ENCODE peak calls at places on chromosomes 6 and 20, in ten cellular contexts. F, W, V, H, A, R, G, M, L and K are unnamed samples.

GRCh38 chr20:18323705-18324104 is 35.4 kb downstream of the ZNF133 start:
- DNase-seq in H (no peak), M (no peak), A (no peak), G (no peak), W (no peak), L (no peak), F (no peak), V (no peak), R (no peak), K (no peak)

GRCh38 chr6:113103618-113104390 is 753.3 kb upstream of the MARCKS start:
- DNase-seq in V (no peak), W (no peak), H (no peak), R (no peak), M (peak; percentile 23), L (no peak), G (peak; percentile 63), A (no peak), F (peak; percentile 92), K (no peak)

GRCh38 chr20:17655286-17655651 is 26.8 kb downstream of the RRBP1 start:
- DNase-seq in R (no peak), G (no peak), F (peak; percentile 63), H (no peak), A (no peak), L (no peak), W (no peak), M (no peak), V (no peak), K (no peak)

GRCh38 chr6:143755301-143755744 is 77.6 kb downstream of the PHACTR2 start:
- DNase-seq in M (no peak), V (peak; percentile 89), F (peak; percentile 99), R (no peak), A (no peak), W (no peak), G (no peak), L (no peak), H (no peak), K (no peak)

GRCh38 chr20:54255157-54255556 is 47.3 kb downstream of the PFDN4 start:
- DNase-seq in G (no peak), F (no peak), W (no peak), R (no peak), A (no peak), M (peak; percentile 14), V (no peak), H (no peak), L (no peak), K (no peak)

GRCh38 chr20:45987108-45987780 is 15.2 kb upstream of the ZNF335 start:
- DNase-seq in H (peak; percentile 80), L (peak; percentile 65), R (peak; percentile 69), F (peak; percentile 40), G (peak; percentile 97), M (peak; percentile 88), W (peak; percentile 75), V (peak; percentile 44), A (peak; percentile 89), K (peak; percentile 78)

GRCh38 chr6:162123797-162124196 is 603.8 kb downstream of the PRKN start:
- DNase-seq in W (no peak), R (no peak), A (peak; percentile 14), G (peak; percentile 3), M (no peak), F (no peak), L (no peak), V (no peak), H (no peak), K (no peak)

GRCh38 chr6:111486475-111486874 is 3.5 kb upstream of the REV3L start:
- DNase-seq in F (no peak), H (no peak), W (no peak), G (no peak), V (no peak), L (no peak), A (no peak), R (no peak), M (no peak), K (no peak)

GRCh38 chr6:105994522-105995402 is 91.4 kb upstream of the PRDM1 start:
- DNase-seq in G (peak; percentile 38), R (peak; percentile 68), L (no peak), A (peak; percentile 88), M (peak; percentile 83), F (peak; percentile 31), W (peak; percentile 49), V (peak; percentile 53), H (peak; percentile 61), K (peak; percentile 63)

GRCh38 chr6:168208854-168209253 is 110.7 kb downstream of the DACT2 start:
- DNase-seq in W (no peak), G (no peak), F (no peak), H (no peak), V (no peak), A (no peak), L (no peak), R (no peak), M (no peak), K (no peak)

GRCh38 chr6:126628125-126628524 is 288.2 kb downstream of the CENPW start:
- DNase-seq in G (no peak), L (no peak), M (no peak), F (no peak), H (no peak), W (no peak), A (no peak), R (no peak), V (no peak), K (no peak)

GRCh38 chr6:106145741-106146227 is 59.6 kb downstream of the PRDM1 start:
- DNase-seq in H (no peak), V (no peak), G (no peak), F (peak; percentile 40), L (no peak), M (no peak), A (no peak), W (no peak), R (peak; percentile 29), K (no peak)

GRCh38 chr20:59403261-59403961 is 103.0 kb downstream of the EDN3 start:
- DNase-seq in V (peak; percentile 49), M (peak; percentile 88), W (peak; percentile 81), F (no peak), R (peak; percentile 51), L (peak; percentile 43), G (peak; percentile 96), A (peak; percentile 50), H (peak; percentile 96), K (peak; percentile 62)

GRCh38 chr6:24902782-24903181 is 33.0 kb downstream of the RIPOR2 start:
- DNase-seq in H (no peak), F (peak; percentile 59), L (no peak), M (peak; percentile 84), W (no peak), R (no peak), A (no peak), V (no peak), G (peak; percentile 46), K (no peak)

GRCh38 chr6:110581682-110582081 is 105.3 kb upstream of the SLC22A16 start:
- DNase-seq in F (no peak), L (no peak), H (no peak), R (no peak), M (no peak), A (no peak), W (no peak), V (no peak), G (no peak), K (no peak)

GRCh38 chr6:110618591-110619267 is 142.3 kb upstream of the SLC22A16 start:
- DNase-seq in H (no peak), F (peak; percentile 24), V (no peak), A (peak; percentile 25), M (no peak), W (no peak), R (peak; percentile 7), G (peak; percentile 6), L (no peak), K (no peak)

GRCh38 chr20:12925214-12925755 is 83.5 kb upstream of the SPTLC3 start:
- DNase-seq in H (peak; percentile 56), M (peak; percentile 89), F (peak; percentile 80), G (peak; percentile 48), W (no peak), L (no peak), R (peak; percentile 14), A (peak; percentile 83), V (peak; percentile 70), K (peak; percentile 44)

GRCh38 chr6:11766589-11767450 is 11.8 kb downstream of the ADTRP start:
- DNase-seq in W (no peak), M (peak; percentile 84), G (peak; percentile 85), F (peak; percentile 98), V (no peak), R (no peak), H (no peak), L (no peak), A (no peak), K (no peak)

GRCh38 chr20:22805219-22805618 is 220.8 kb upstream of the FOXA2 start:
- DNase-seq in M (peak; percentile 80), L (no peak), F (peak; percentile 99), A (no peak), H (no peak), W (no peak), V (no peak), R (no peak), G (peak; percentile 55), K (no peak)

GRCh38 chr6:163494279-163494727 is 79.8 kb downstream of the QKI start:
- DNase-seq in W (no peak), M (no peak), L (no peak), A (no peak), V (no peak), H (no peak), G (peak; percentile 5), F (no peak), R (no peak), K (no peak)

GRCh38 chr6:157249756-157250155 is 73.6 kb downstream of the TMEM242 start:
- DNase-seq in R (no peak), V (no peak), G (no peak), F (no peak), M (no peak), L (no peak), W (no peak), H (no peak), A (no peak), K (no peak)

GRCh38 chr6:3045369-3045768 is 22.9 kb upstream of the RIPK1 start:
- DNase-seq in A (no peak), H (no peak), F (no peak), G (no peak), L (no peak), W (no peak), R (no peak), V (no peak), M (no peak), K (no peak)

GRCh38 chr20:23294166-23294565 is 56.4 kb upstream of the NXT1 start:
- DNase-seq in W (no peak), G (no peak), A (no peak), F (no peak), R (no peak), M (no peak), L (no peak), V (no peak), H (no peak), K (no peak)

GRCh38 chr20:4813839-4814695 is 92.4 kb downstream of the PRND start:
- DNase-seq in L (no peak), H (no peak), W (no peak), V (peak; percentile 53), A (peak; percentile 88), G (no peak), R (peak; percentile 95), F (no peak), M (no peak), K (peak; percentile 43)

GRCh38 chr20:54502179-54502578 is 26.8 kb downstream of the DOK5 start:
- DNase-seq in G (no peak), W (no peak), V (no peak), H (no peak), M (peak; percentile 13), R (no peak), L (no peak), A (no peak), F (no peak), K (no peak)

GRCh38 chr20:3716195-3716834 is 3.9 kb upstream of the SIGLEC1 start:
- DNase-seq in V (peak; percentile 31), M (peak; percentile 75), A (peak; percentile 57), L (no peak), W (peak; percentile 7), G (peak; percentile 48), H (peak; percentile 66), R (peak; percentile 25), F (peak; percentile 49), K (no peak)

GRCh38 chr20:38278150-38278549 is 17.6 kb upstream of the KIAA1755 start:
- DNase-seq in A (no peak), W (no peak), H (no peak), R (no peak), L (no peak), G (no peak), V (no peak), M (no peak), F (no peak), K (no peak)

GRCh38 chr6:154994881-154995240 is 254 bp upstream of the TIAM2 start:
- DNase-seq in V (no peak), M (no peak), A (no peak), W (no peak), F (no peak), R (no peak), G (no peak), H (no peak), L (no peak), K (no peak)